ENCODE peak calls at places on chromosomes 1 and 21, in nine cellular contexts. N is uterus, H is fibroblast of lung, T is brain microvascular endothelial cell, A is left ventricle myocardium inferior, Z is body of pancreas, R is psoas muscle, Y is IMR-90, M is BE2C. J is an unnamed sample.

GRCh38 chr1:22745675-22746585 is 35.3 kb downstream of the EPHB2 start:
- DNase-seq in R (no peak), Y (peak), M (peak), N (no peak), A (no peak), Z (peak), H (peak), T (peak), J (no peak)

GRCh38 chr1:1900883-1901640 is 10.2 kb upstream of the GNB1 start:
- DNase-seq in H (no peak), A (no peak), Y (no peak), T (no peak), N (no peak), M (no peak), R (peak), Z (no peak), J (no peak)

GRCh38 chr21:46509760-46510159 is 51.1 kb downstream of the DIP2A start:
- DNase-seq in Y (peak), M (no peak), T (peak), Z (peak), R (no peak), A (no peak), N (no peak), H (no peak), J (no peak)

GRCh38 chr1:206941766-206942418 is 4.4 kb downstream of the PIGR start:
- DNase-seq in H (no peak), Y (no peak), Z (peak), M (no peak), N (no peak), A (no peak), R (no peak), T (no peak), J (no peak)

GRCh38 chr1:88985033-88985432 is 7.4 kb downstream of the KYAT3 start:
- DNase-seq in A (no peak), Y (peak), M (peak), N (no peak), H (peak), T (peak), R (no peak), Z (peak), J (no peak)

GRCh38 chr1:151012684-151013471 is 4.6 kb downstream of the PRUNE1 start:
- DNase-seq in T (peak), H (peak), R (no peak), N (no peak), Y (no peak), M (no peak), A (peak), Z (no peak), J (no peak)

GRCh38 chr1:234533034-234533571 is 54.1 kb upstream of the TARBP1 start:
- DNase-seq in H (peak), N (peak), R (peak), T (peak), A (peak), Y (peak), Z (peak), M (no peak), J (peak)

GRCh38 chr1:38029081-38029681 is 16.6 kb downstream of the UTP11 start:
- DNase-seq in M (peak), Y (no peak), Z (no peak), A (no peak), R (peak), H (peak), T (no peak), N (peak), J (no peak)

GRCh38 chr1:116288201-116288598 is 84.8 kb upstream of the ATP1A1 start:
- DNase-seq in N (no peak), A (no peak), T (no peak), Z (no peak), H (no peak), Y (no peak), R (no peak), M (no peak), J (no peak)

GRCh38 chr1:67524143-67525052 is 94.2 kb upstream of the SERBP1 start:
- DNase-seq in N (no peak), R (no peak), M (no peak), Z (no peak), A (no peak), T (no peak), Y (no peak), H (peak), J (no peak)

GRCh38 chr1:27668121-27668807 is 3.7 kb downstream of the IFI6 start:
- DNase-seq in A (no peak), Y (no peak), N (no peak), H (no peak), M (no peak), R (no peak), T (no peak), Z (no peak), J (no peak)

GRCh38 chr21:36647279-36648093 is 51.4 kb upstream of the SIM2 start:
- DNase-seq in R (no peak), M (no peak), T (peak), Z (no peak), H (peak), A (no peak), Y (peak), N (no peak), J (no peak)

GRCh38 chr1:176854725-176855433 is 309.6 kb downstream of the ASTN1 start:
- DNase-seq in T (no peak), Z (peak), R (no peak), A (no peak), Y (no peak), N (no peak), M (no peak), H (no peak), J (no peak)

GRCh38 chr1:161089938-161090337 is 580 bp upstream of the NECTIN4 start:
- DNase-seq in A (no peak), T (no peak), Y (no peak), N (no peak), M (no peak), H (no peak), R (peak), Z (no peak), J (no peak)

GRCh38 chr1:240682166-240682565 is 70.2 kb upstream of the GREM2 start:
- DNase-seq in R (no peak), T (no peak), Y (no peak), Z (no peak), H (no peak), M (no peak), A (no peak), N (no peak), J (no peak)

GRCh38 chr1:194378517-194378916 is 1192.1 kb upstream of the B3GALT2 start:
- DNase-seq in Y (peak), T (no peak), Z (no peak), A (no peak), R (no peak), M (no peak), H (peak), N (no peak), J (no peak)

GRCh38 chr1:207470927-207471326 is 16.8 kb downstream of the CR2 start:
- DNase-seq in A (no peak), H (no peak), R (no peak), M (no peak), Y (no peak), N (no peak), T (no peak), Z (no peak), J (no peak)

GRCh38 chr1:232226197-232226681 is 403.7 kb downstream of the SIPA1L2 start:
- DNase-seq in M (no peak), N (no peak), T (peak), A (no peak), Y (peak), R (no peak), Z (no peak), H (peak), J (peak)

GRCh38 chr1:211603191-211603701 is 24.3 kb upstream of the SLC30A1 start:
- DNase-seq in Y (peak), H (no peak), A (no peak), R (no peak), Z (no peak), T (no peak), M (no peak), N (no peak), J (no peak)

GRCh38 chr1:15090373-15090772 is 63.2 kb upstream of the TMEM51 start:
- DNase-seq in Y (no peak), N (no peak), T (no peak), A (no peak), Z (peak), R (no peak), H (no peak), M (peak), J (no peak)

GRCh38 chr1:234235373-234235772 is 137.9 kb upstream of the COA6 start:
- DNase-seq in H (no peak), T (no peak), Y (no peak), M (no peak), N (no peak), Z (no peak), A (no peak), R (no peak), J (no peak)

GRCh38 chr1:18300376-18300775 is 180.4 kb upstream of the KLHDC7A start:
- DNase-seq in R (no peak), T (no peak), H (no peak), Y (no peak), A (no peak), N (no peak), Z (no peak), M (no peak), J (no peak)

GRCh38 chr1:94769551-94769950 is 50.6 kb upstream of the SLC44A3 start:
- DNase-seq in T (no peak), M (no peak), Z (no peak), N (no peak), A (no peak), H (no peak), R (no peak), Y (no peak), J (no peak)

GRCh38 chr21:38875694-38876492 is 70.2 kb downstream of the ETS2 start:
- DNase-seq in A (no peak), T (no peak), M (no peak), H (peak), R (no peak), Z (no peak), Y (peak), N (no peak), J (peak)

GRCh38 chr1:209630383-209631219 is 21.6 kb downstream of the LAMB3 start:
- DNase-seq in N (no peak), M (no peak), T (no peak), Z (no peak), H (no peak), A (no peak), Y (no peak), R (no peak), J (no peak)

GRCh38 chr1:32128479-32128878 is 20.6 kb downstream of the KPNA6 start:
- DNase-seq in R (no peak), A (no peak), T (no peak), Z (no peak), N (no peak), Y (no peak), M (no peak), H (no peak), J (no peak)

GRCh38 chr1:30670195-30671060 is 53.0 kb downstream of the MATN1 start:
- DNase-seq in H (peak), T (no peak), R (peak), Y (peak), Z (no peak), N (peak), A (no peak), M (no peak), J (no peak)

GRCh38 chr21:35142036-35142825 is 93.1 kb upstream of the RUNX1 start:
- DNase-seq in M (no peak), N (no peak), A (no peak), H (peak), T (no peak), R (no peak), Z (no peak), Y (no peak), J (no peak)

GRCh38 chr1:235329139-235329808 is 904 bp downstream of the GGPS1 start:
- DNase-seq in M (peak), Z (peak), N (peak), R (peak), Y (peak), T (peak), H (peak), A (no peak), J (no peak)

GRCh38 chr1:117210831-117211261 is at the start of gene VTCN1:
- DNase-seq in N (no peak), M (no peak), H (no peak), A (no peak), Z (peak), T (no peak), R (no peak), Y (no peak), J (no peak)

GRCh38 chr1:53367503-53368313 is 39.8 kb upstream of the LRP8 start:
- DNase-seq in A (no peak), H (no peak), M (no peak), Y (no peak), R (no peak), T (no peak), Z (peak), N (peak), J (no peak)

GRCh38 chr1:212478467-212479025 is 45.8 kb downstream of the NENF start:
- DNase-seq in M (no peak), N (no peak), R (no peak), H (no peak), A (no peak), T (no peak), Z (no peak), Y (no peak), J (no peak)

GRCh38 chr1:54864460-54865208 is 22.4 kb downstream of the DHCR24 start:
- DNase-seq in M (no peak), R (no peak), Y (no peak), Z (no peak), T (no peak), H (no peak), N (no peak), A (no peak), J (no peak)

GRCh38 chr1:93346472-93346991 is 825 bp downstream of the DR1 start:
- DNase-seq in Y (peak), A (no peak), T (no peak), Z (peak), R (no peak), M (peak), N (no peak), H (peak), J (no peak)

GRCh38 chr1:156135930-156136871 is 17.2 kb upstream of the SEMA4A start:
- DNase-seq in H (no peak), M (no peak), R (no peak), T (no peak), Y (no peak), A (no peak), Z (no peak), N (no peak), J (no peak)

GRCh38 chr21:39173999-39174398 is 9.3 kb downstream of the PSMG1 start:
- DNase-seq in Y (no peak), H (no peak), R (no peak), N (no peak), Z (no peak), A (no peak), T (no peak), M (no peak), J (no peak)

GRCh38 chr1:84573481-84573966 is 716 bp downstream of the CTBS start:
- DNase-seq in T (peak), A (no peak), Y (no peak), M (no peak), R (no peak), N (no peak), H (peak), Z (no peak), J (no peak)

GRCh38 chr1:222828939-222829338 is 14.1 kb downstream of the DISP1 start:
- DNase-seq in Y (no peak), M (no peak), A (no peak), T (no peak), Z (no peak), N (no peak), H (no peak), R (no peak), J (no peak)
- TF ChIP-seq CTCF in Y (peak), M (no peak), A (no peak), T (peak), Z (no peak), N (peak), H (peak), R (no peak), J (no peak)

GRCh38 chr1:157695417-157695816 is 5.2 kb downstream of the FCRL3 start:
- DNase-seq in H (no peak), T (no peak), N (no peak), Y (no peak), A (no peak), M (no peak), Z (no peak), R (no peak), J (no peak)

GRCh38 chr1:157696966-157697628 is 3.5 kb downstream of the FCRL3 start:
- DNase-seq in T (no peak), H (no peak), R (no peak), Y (no peak), Z (no peak), M (no peak), N (no peak), A (no peak), J (no peak)

DNA sequence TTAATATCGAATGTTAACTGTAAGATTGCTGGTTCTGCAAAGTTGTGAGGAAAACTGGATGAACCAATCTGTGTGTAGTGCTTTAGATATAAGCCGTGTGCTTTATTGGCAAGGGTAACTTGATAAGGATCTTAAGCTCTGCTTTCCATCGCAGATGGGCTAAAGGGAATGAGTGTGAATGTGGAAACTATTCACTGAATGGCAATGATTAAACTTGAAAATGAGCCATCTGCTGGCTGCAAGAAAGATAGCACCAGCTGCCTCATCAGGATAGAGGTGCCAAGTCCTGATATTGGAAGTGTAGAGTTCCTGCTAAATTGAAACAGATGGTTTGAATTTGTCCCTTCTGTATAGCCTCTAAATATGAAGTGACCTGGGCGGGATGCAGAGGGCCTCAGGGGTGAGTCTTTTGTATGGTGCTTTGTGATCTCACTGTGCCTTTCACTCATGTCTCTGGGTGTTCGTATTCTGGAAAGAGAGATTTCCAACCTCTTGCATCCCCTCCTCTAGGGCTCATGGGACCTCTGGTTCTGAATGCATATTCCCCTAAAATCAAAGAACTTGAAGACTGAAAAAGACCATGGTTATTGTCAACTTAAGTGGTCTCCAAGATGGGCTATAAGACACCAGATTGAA is 9.2 kb downstream of the FCRL3 start:
- DNase-seq in A (no peak), T (peak), R (no peak), Z (peak), N (no peak), H (peak), M (no peak), Y (peak), J (peak)
- H3K4me3 ChIP-seq in A (no peak), T (no peak), R (no peak), Z (no peak), N (no peak), H (no peak), M (no peak), Y (no peak), J (no peak)

GRCh38 chr1:168297019-168297418 is 16.3 kb downstream of the TBX19 start:
- DNase-seq in R (no peak), A (no peak), Y (no peak), H (no peak), N (no peak), Z (no peak), T (no peak), M (no peak), J (no peak)
- TF ChIP-seq CTCF in R (no peak), A (no peak), Y (no peak), H (no peak), N (no peak), Z (no peak), T (no peak), M (no peak), J (no peak)

DNA sequence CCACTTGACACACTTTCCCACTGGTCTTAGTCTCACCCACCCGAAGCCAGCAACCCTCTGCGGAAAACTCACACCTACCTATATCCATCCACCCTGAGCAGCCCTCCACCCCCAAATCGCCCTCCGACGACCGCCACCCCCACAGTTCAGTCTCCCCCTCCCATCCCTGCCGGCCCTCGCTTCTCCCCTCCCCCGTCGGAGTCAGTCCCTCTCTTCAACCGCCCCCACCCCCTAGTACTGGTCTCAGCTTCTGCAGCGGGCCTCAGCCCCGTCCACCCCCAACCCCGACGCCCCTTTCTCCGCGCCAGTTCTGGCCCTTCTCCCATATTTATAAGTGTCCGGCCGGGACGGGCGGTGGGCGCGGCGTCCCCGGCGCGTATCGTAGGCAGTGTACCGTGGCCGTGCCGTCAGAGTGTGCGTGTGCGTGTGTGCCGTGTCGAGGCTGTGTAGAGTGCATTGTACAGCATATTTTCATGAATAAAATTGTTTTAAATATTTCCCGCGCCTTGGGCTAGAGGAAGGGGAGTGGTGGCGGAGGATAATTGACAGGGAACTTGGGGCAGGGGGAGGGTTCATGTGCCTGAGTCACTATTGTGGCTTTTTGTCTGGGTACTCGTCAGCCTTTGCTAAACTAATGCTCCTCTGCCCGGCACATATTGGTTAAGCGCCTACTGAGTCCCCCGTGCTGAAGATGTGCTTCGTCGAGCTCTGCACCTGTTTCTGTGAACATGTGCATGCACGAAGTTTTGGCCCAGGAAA is 22.0 kb downstream of the FOXO6 start:
- DNase-seq in Z (no peak), H (peak), A (no peak), M (no peak), Y (peak), N (no peak), T (peak), R (peak), J (no peak)
- H3K4me3 ChIP-seq in Z (no peak), H (peak), A (peak), M (no peak), Y (no peak), N (peak), T (peak), R (peak), J (peak)

GRCh38 chr21:43349644-43350043 is 77.3 kb downstream of the SIK1 start:
- DNase-seq in H (no peak), M (no peak), Y (no peak), T (no peak), R (no peak), N (no peak), Z (no peak), A (no peak), J (no peak)
- TF ChIP-seq CTCF in H (no peak), M (no peak), Y (no peak), T (no peak), R (no peak), N (no peak), Z (no peak), A (no peak), J (no peak)

DNA sequence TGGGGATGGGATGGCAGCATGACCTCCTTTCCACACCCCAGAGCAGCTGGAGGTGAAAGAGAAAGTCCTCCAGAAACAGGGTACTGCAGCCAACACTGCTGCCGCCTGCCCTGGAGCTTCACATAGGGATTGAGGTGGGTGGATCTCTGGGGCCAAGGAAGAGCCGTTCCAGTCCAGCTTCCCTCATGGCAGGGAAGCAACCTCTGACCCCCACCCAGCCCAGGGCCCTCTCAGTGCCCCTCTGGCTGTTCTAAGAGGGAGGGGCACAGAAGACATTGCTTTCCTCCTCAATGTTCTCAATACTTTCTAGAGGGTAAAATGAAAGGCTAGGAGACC is 5.7 kb downstream of the KIF21B start:
- DNase-seq in Y (no peak), M (no peak), A (no peak), T (no peak), Z (no peak), R (no peak), N (no peak), H (no peak), J (no peak)
- H3K4me3 ChIP-seq in Y (no peak), M (no peak), A (no peak), T (no peak), Z (no peak), R (no peak), N (no peak), H (no peak), J (no peak)

GRCh38 chr21:29288239-29288638 is 10.5 kb upstream of the BACH1 start:
- DNase-seq in A (no peak), Z (no peak), M (no peak), R (no peak), Y (no peak), T (no peak), N (no peak), H (no peak), J (no peak)
- TF ChIP-seq CTCF in A (no peak), Z (no peak), M (no peak), R (no peak), Y (no peak), T (no peak), N (no peak), H (no peak), J (no peak)

J was measured in AG04449.